ENCODE peak calls at places on chromosomes 3 and 15, in six cellular contexts. One of them, this sample, is unnamed.

GRCh38 chr3:105801397-105801796 is 67.4 kb downstream of the CBLB start:
- DNase-seq in GM18507: no peak
- DNase-seq in activated T-helper 9 cell treated with anti-CD3 and anti-CD28 coated beads, Interleukin-2, amount 50 U/mL, for 16 hours: no peak
- DNase-seq in LHCN-M2: no peak
- DNase-seq in cardiac fibroblast: no peak
- DNase-seq in NCI-H510A treated with DMSO at 0.1 percent for 48 hours: no peak
- DNase-seq in this sample: peak

GRCh38 chr15:56086566-56086965 is 93.2 kb upstream of the NEDD4 start:
- DNase-seq in LHCN-M2: no peak
- DNase-seq in cardiac fibroblast: no peak
- DNase-seq in activated T-helper 9 cell treated with anti-CD3 and anti-CD28 coated beads, Interleukin-2, amount 50 U/mL, for 16 hours: no peak
- DNase-seq in GM18507: no peak
- DNase-seq in NCI-H510A treated with DMSO at 0.1 percent for 48 hours: no peak
- DNase-seq in this sample: no peak

GRCh38 chr3:53835257-53835656 is 11.0 kb downstream of the CHDH start:
- DNase-seq in cardiac fibroblast: no peak
- DNase-seq in NCI-H510A treated with DMSO at 0.1 percent for 48 hours: no peak
- DNase-seq in GM18507: no peak
- DNase-seq in activated T-helper 9 cell treated with anti-CD3 and anti-CD28 coated beads, Interleukin-2, amount 50 U/mL, for 16 hours: no peak
- DNase-seq in LHCN-M2: no peak
- DNase-seq in this sample: no peak

GRCh38 chr3:175911937-175912336 is 1052.8 kb downstream of the NAALADL2 start:
- DNase-seq in LHCN-M2: no peak
- DNase-seq in GM18507: no peak
- DNase-seq in activated T-helper 9 cell treated with anti-CD3 and anti-CD28 coated beads, Interleukin-2, amount 50 U/mL, for 16 hours: no peak
- DNase-seq in NCI-H510A treated with DMSO at 0.1 percent for 48 hours: no peak
- DNase-seq in cardiac fibroblast: no peak
- DNase-seq in this sample: no peak

GRCh38 chr3:43907508-43907858 is 216.7 kb downstream of the ABHD5 start:
- DNase-seq in GM18507: peak
- DNase-seq in activated T-helper 9 cell treated with anti-CD3 and anti-CD28 coated beads, Interleukin-2, amount 50 U/mL, for 16 hours: no peak
- DNase-seq in cardiac fibroblast: no peak
- DNase-seq in LHCN-M2: no peak
- DNase-seq in NCI-H510A treated with DMSO at 0.1 percent for 48 hours: no peak
- DNase-seq in this sample: peak

GRCh38 chr3:34178415-34178814 is 380.0 kb downstream of the PDCD6IP start:
- DNase-seq in cardiac fibroblast: peak
- DNase-seq in GM18507: no peak
- DNase-seq in NCI-H510A treated with DMSO at 0.1 percent for 48 hours: no peak
- DNase-seq in LHCN-M2: peak
- DNase-seq in activated T-helper 9 cell treated with anti-CD3 and anti-CD28 coated beads, Interleukin-2, amount 50 U/mL, for 16 hours: no peak
- DNase-seq in this sample: no peak

GRCh38 chr3:117103645-117104044 is 394.1 kb downstream of the TUSC7 start:
- DNase-seq in cardiac fibroblast: peak
- DNase-seq in NCI-H510A treated with DMSO at 0.1 percent for 48 hours: no peak
- DNase-seq in GM18507: no peak
- DNase-seq in LHCN-M2: no peak
- DNase-seq in activated T-helper 9 cell treated with anti-CD3 and anti-CD28 coated beads, Interleukin-2, amount 50 U/mL, for 16 hours: no peak
- DNase-seq in this sample: no peak

GRCh38 chr3:157479464-157480243 is 23.6 kb downstream of the VEPH1 start:
- DNase-seq in LHCN-M2: no peak
- DNase-seq in NCI-H510A treated with DMSO at 0.1 percent for 48 hours: no peak
- DNase-seq in GM18507: no peak
- DNase-seq in cardiac fibroblast: no peak
- DNase-seq in activated T-helper 9 cell treated with anti-CD3 and anti-CD28 coated beads, Interleukin-2, amount 50 U/mL, for 16 hours: no peak
- DNase-seq in this sample: no peak

GRCh38 chr3:34225828-34226227 is 427.4 kb downstream of the PDCD6IP start:
- DNase-seq in cardiac fibroblast: no peak
- DNase-seq in activated T-helper 9 cell treated with anti-CD3 and anti-CD28 coated beads, Interleukin-2, amount 50 U/mL, for 16 hours: no peak
- DNase-seq in GM18507: no peak
- DNase-seq in LHCN-M2: no peak
- DNase-seq in NCI-H510A treated with DMSO at 0.1 percent for 48 hours: no peak
- DNase-seq in this sample: no peak

GRCh38 chr3:140145501-140145900 is 210.5 kb downstream of the CLSTN2 start:
- DNase-seq in cardiac fibroblast: no peak
- DNase-seq in LHCN-M2: no peak
- DNase-seq in activated T-helper 9 cell treated with anti-CD3 and anti-CD28 coated beads, Interleukin-2, amount 50 U/mL, for 16 hours: no peak
- DNase-seq in GM18507: no peak
- DNase-seq in NCI-H510A treated with DMSO at 0.1 percent for 48 hours: no peak
- DNase-seq in this sample: no peak

GRCh38 chr15:34616613-34617012 is 33.2 kb upstream of the GOLGA8B start:
- DNase-seq in LHCN-M2: peak
- DNase-seq in activated T-helper 9 cell treated with anti-CD3 and anti-CD28 coated beads, Interleukin-2, amount 50 U/mL, for 16 hours: no peak
- DNase-seq in cardiac fibroblast: peak
- DNase-seq in GM18507: no peak
- DNase-seq in NCI-H510A treated with DMSO at 0.1 percent for 48 hours: peak
- DNase-seq in this sample: peak

GRCh38 chr3:72185549-72186484 is 400.9 kb upstream of the PROK2 start:
- DNase-seq in LHCN-M2: peak
- DNase-seq in GM18507: no peak
- DNase-seq in NCI-H510A treated with DMSO at 0.1 percent for 48 hours: no peak
- DNase-seq in activated T-helper 9 cell treated with anti-CD3 and anti-CD28 coated beads, Interleukin-2, amount 50 U/mL, for 16 hours: no peak
- DNase-seq in cardiac fibroblast: peak
- DNase-seq in this sample: peak

GRCh38 chr15:51016615-51017014 is 78.1 kb downstream of the TNFAIP8L3 start:
- DNase-seq in activated T-helper 9 cell treated with anti-CD3 and anti-CD28 coated beads, Interleukin-2, amount 50 U/mL, for 16 hours: no peak
- DNase-seq in cardiac fibroblast: no peak
- DNase-seq in NCI-H510A treated with DMSO at 0.1 percent for 48 hours: no peak
- DNase-seq in LHCN-M2: no peak
- DNase-seq in GM18507: no peak
- DNase-seq in this sample: no peak

GRCh38 chr3:34174740-34175139 is 376.3 kb downstream of the PDCD6IP start:
- DNase-seq in GM18507: no peak
- DNase-seq in LHCN-M2: no peak
- DNase-seq in cardiac fibroblast: no peak
- DNase-seq in activated T-helper 9 cell treated with anti-CD3 and anti-CD28 coated beads, Interleukin-2, amount 50 U/mL, for 16 hours: no peak
- DNase-seq in NCI-H510A treated with DMSO at 0.1 percent for 48 hours: peak
- DNase-seq in this sample: no peak

GRCh38 chr3:86208782-86209181 is 782.2 kb downstream of the VGLL3 start:
- DNase-seq in cardiac fibroblast: no peak
- DNase-seq in GM18507: no peak
- DNase-seq in activated T-helper 9 cell treated with anti-CD3 and anti-CD28 coated beads, Interleukin-2, amount 50 U/mL, for 16 hours: no peak
- DNase-seq in NCI-H510A treated with DMSO at 0.1 percent for 48 hours: no peak
- DNase-seq in LHCN-M2: no peak
- DNase-seq in this sample: no peak

GRCh38 chr15:72491768-72492167 is 17.6 kb downstream of the ARIH1 start:
- DNase-seq in activated T-helper 9 cell treated with anti-CD3 and anti-CD28 coated beads, Interleukin-2, amount 50 U/mL, for 16 hours: no peak
- DNase-seq in GM18507: no peak
- DNase-seq in NCI-H510A treated with DMSO at 0.1 percent for 48 hours: no peak
- DNase-seq in LHCN-M2: peak
- DNase-seq in cardiac fibroblast: peak
- DNase-seq in this sample: no peak

GRCh38 chr15:98648654-98649537 is 557 bp downstream of the IGF1R start:
- DNase-seq in LHCN-M2: peak
- DNase-seq in cardiac fibroblast: peak
- DNase-seq in NCI-H510A treated with DMSO at 0.1 percent for 48 hours: peak
- DNase-seq in GM18507: no peak
- DNase-seq in activated T-helper 9 cell treated with anti-CD3 and anti-CD28 coated beads, Interleukin-2, amount 50 U/mL, for 16 hours: peak
- DNase-seq in this sample: peak

GRCh38 chr3:188296761-188297689 is 143.1 kb downstream of the LPP start:
- DNase-seq in NCI-H510A treated with DMSO at 0.1 percent for 48 hours: peak
- DNase-seq in activated T-helper 9 cell treated with anti-CD3 and anti-CD28 coated beads, Interleukin-2, amount 50 U/mL, for 16 hours: no peak
- DNase-seq in GM18507: no peak
- DNase-seq in cardiac fibroblast: peak
- DNase-seq in LHCN-M2: peak
- DNase-seq in this sample: peak

GRCh38 chr15:62782100-62782791 is 260.3 kb upstream of the TPM1 start:
- DNase-seq in GM18507: no peak
- DNase-seq in activated T-helper 9 cell treated with anti-CD3 and anti-CD28 coated beads, Interleukin-2, amount 50 U/mL, for 16 hours: no peak
- DNase-seq in cardiac fibroblast: peak
- DNase-seq in NCI-H510A treated with DMSO at 0.1 percent for 48 hours: peak
- DNase-seq in LHCN-M2: peak
- DNase-seq in this sample: peak

GRCh38 chr3:168624892-168625291 is 529.2 kb upstream of the GOLIM4 start:
- DNase-seq in NCI-H510A treated with DMSO at 0.1 percent for 48 hours: no peak
- DNase-seq in cardiac fibroblast: no peak
- DNase-seq in GM18507: no peak
- DNase-seq in LHCN-M2: no peak
- DNase-seq in activated T-helper 9 cell treated with anti-CD3 and anti-CD28 coated beads, Interleukin-2, amount 50 U/mL, for 16 hours: no peak
- DNase-seq in this sample: no peak

GRCh38 chr3:126654571-126655393 is at the start of gene TXNRD3:
- DNase-seq in NCI-H510A treated with DMSO at 0.1 percent for 48 hours: peak
- DNase-seq in LHCN-M2: peak
- DNase-seq in activated T-helper 9 cell treated with anti-CD3 and anti-CD28 coated beads, Interleukin-2, amount 50 U/mL, for 16 hours: peak
- DNase-seq in GM18507: no peak
- DNase-seq in cardiac fibroblast: peak
- DNase-seq in this sample: no peak

GRCh38 chr3:14353486-14353885 is 48.9 kb upstream of the SLC6A6 start:
- DNase-seq in cardiac fibroblast: no peak
- DNase-seq in LHCN-M2: no peak
- DNase-seq in activated T-helper 9 cell treated with anti-CD3 and anti-CD28 coated beads, Interleukin-2, amount 50 U/mL, for 16 hours: no peak
- DNase-seq in NCI-H510A treated with DMSO at 0.1 percent for 48 hours: no peak
- DNase-seq in GM18507: no peak
- DNase-seq in this sample: no peak

GRCh38 chr15:31276596-31277298 is 49.9 kb upstream of the KLF13 start:
- DNase-seq in NCI-H510A treated with DMSO at 0.1 percent for 48 hours: peak
- DNase-seq in activated T-helper 9 cell treated with anti-CD3 and anti-CD28 coated beads, Interleukin-2, amount 50 U/mL, for 16 hours: no peak
- DNase-seq in LHCN-M2: no peak
- DNase-seq in cardiac fibroblast: no peak
- DNase-seq in GM18507: no peak
- DNase-seq in this sample: no peak

GRCh38 chr15:84600331-84600686 is 500 bp upstream of the ZSCAN2 start:
- DNase-seq in LHCN-M2: peak
- DNase-seq in GM18507: no peak
- DNase-seq in activated T-helper 9 cell treated with anti-CD3 and anti-CD28 coated beads, Interleukin-2, amount 50 U/mL, for 16 hours: peak
- DNase-seq in cardiac fibroblast: peak
- DNase-seq in NCI-H510A treated with DMSO at 0.1 percent for 48 hours: peak
- DNase-seq in this sample: no peak

GRCh38 chr3:125115640-125116039 is 59.8 kb upstream of the HEG1 start:
- DNase-seq in cardiac fibroblast: peak
- DNase-seq in activated T-helper 9 cell treated with anti-CD3 and anti-CD28 coated beads, Interleukin-2, amount 50 U/mL, for 16 hours: no peak
- DNase-seq in NCI-H510A treated with DMSO at 0.1 percent for 48 hours: no peak
- DNase-seq in LHCN-M2: no peak
- DNase-seq in GM18507: no peak
- DNase-seq in this sample: no peak

GRCh38 chr3:182969277-182969676 is 11.1 kb downstream of the DCUN1D1 start:
- DNase-seq in LHCN-M2: peak
- DNase-seq in GM18507: no peak
- DNase-seq in activated T-helper 9 cell treated with anti-CD3 and anti-CD28 coated beads, Interleukin-2, amount 50 U/mL, for 16 hours: no peak
- DNase-seq in NCI-H510A treated with DMSO at 0.1 percent for 48 hours: no peak
- DNase-seq in cardiac fibroblast: peak
- DNase-seq in this sample: no peak

GRCh38 chr15:101121511-101122090 is 130.2 kb downstream of the CHSY1 start:
- DNase-seq in cardiac fibroblast: peak
- DNase-seq in NCI-H510A treated with DMSO at 0.1 percent for 48 hours: no peak
- DNase-seq in GM18507: no peak
- DNase-seq in LHCN-M2: no peak
- DNase-seq in activated T-helper 9 cell treated with anti-CD3 and anti-CD28 coated beads, Interleukin-2, amount 50 U/mL, for 16 hours: no peak
- DNase-seq in this sample: peak

GRCh38 chr3:124986153-124987143 is 51.9 kb upstream of the MUC13 start:
- DNase-seq in GM18507: no peak
- DNase-seq in NCI-H510A treated with DMSO at 0.1 percent for 48 hours: peak
- DNase-seq in activated T-helper 9 cell treated with anti-CD3 and anti-CD28 coated beads, Interleukin-2, amount 50 U/mL, for 16 hours: no peak
- DNase-seq in cardiac fibroblast: peak
- DNase-seq in LHCN-M2: peak
- DNase-seq in this sample: no peak

GRCh38 chr3:38131621-38132369 is 5.1 kb downstream of the ACAA1 start:
- DNase-seq in LHCN-M2: peak
- DNase-seq in activated T-helper 9 cell treated with anti-CD3 and anti-CD28 coated beads, Interleukin-2, amount 50 U/mL, for 16 hours: no peak
- DNase-seq in cardiac fibroblast: peak
- DNase-seq in NCI-H510A treated with DMSO at 0.1 percent for 48 hours: no peak
- DNase-seq in GM18507: no peak
- DNase-seq in this sample: peak

GRCh38 chr3:8319935-8320634 is 181.5 kb upstream of the LMCD1 start:
- DNase-seq in GM18507: no peak
- DNase-seq in cardiac fibroblast: peak
- DNase-seq in NCI-H510A treated with DMSO at 0.1 percent for 48 hours: no peak
- DNase-seq in LHCN-M2: peak
- DNase-seq in activated T-helper 9 cell treated with anti-CD3 and anti-CD28 coated beads, Interleukin-2, amount 50 U/mL, for 16 hours: no peak
- DNase-seq in this sample: no peak

GRCh38 chr3:36804295-36805055 is 40.1 kb upstream of the DCLK3 start:
- DNase-seq in NCI-H510A treated with DMSO at 0.1 percent for 48 hours: peak
- DNase-seq in LHCN-M2: no peak
- DNase-seq in activated T-helper 9 cell treated with anti-CD3 and anti-CD28 coated beads, Interleukin-2, amount 50 U/mL, for 16 hours: no peak
- DNase-seq in GM18507: no peak
- DNase-seq in cardiac fibroblast: no peak
- DNase-seq in this sample: no peak

GRCh38 chr3:110193114-110193513 is 855.8 kb upstream of the DPPA4 start:
- DNase-seq in GM18507: no peak
- DNase-seq in cardiac fibroblast: no peak
- DNase-seq in NCI-H510A treated with DMSO at 0.1 percent for 48 hours: no peak
- DNase-seq in LHCN-M2: no peak
- DNase-seq in activated T-helper 9 cell treated with anti-CD3 and anti-CD28 coated beads, Interleukin-2, amount 50 U/mL, for 16 hours: no peak
- DNase-seq in this sample: no peak

GRCh38 chr15:26866298-26867198 is at the start of gene GABRA5:
- DNase-seq in GM18507: no peak
- DNase-seq in activated T-helper 9 cell treated with anti-CD3 and anti-CD28 coated beads, Interleukin-2, amount 50 U/mL, for 16 hours: no peak
- DNase-seq in LHCN-M2: no peak
- DNase-seq in cardiac fibroblast: peak
- DNase-seq in NCI-H510A treated with DMSO at 0.1 percent for 48 hours: peak
- DNase-seq in this sample: no peak

GRCh38 chr15:48221885-48222284 is 15.8 kb downstream of the SLC12A1 start:
- DNase-seq in NCI-H510A treated with DMSO at 0.1 percent for 48 hours: no peak
- DNase-seq in LHCN-M2: peak
- DNase-seq in GM18507: no peak
- DNase-seq in activated T-helper 9 cell treated with anti-CD3 and anti-CD28 coated beads, Interleukin-2, amount 50 U/mL, for 16 hours: no peak
- DNase-seq in cardiac fibroblast: no peak
- DNase-seq in this sample: no peak

GRCh38 chr15:70636540-70637165 is 126.7 kb downstream of the UACA start:
- DNase-seq in cardiac fibroblast: peak
- DNase-seq in NCI-H510A treated with DMSO at 0.1 percent for 48 hours: no peak
- DNase-seq in LHCN-M2: peak
- DNase-seq in GM18507: no peak
- DNase-seq in activated T-helper 9 cell treated with anti-CD3 and anti-CD28 coated beads, Interleukin-2, amount 50 U/mL, for 16 hours: no peak
- DNase-seq in this sample: peak

GRCh38 chr3:128942161-128942952 is 51.5 kb downstream of the CFAP92 start:
- DNase-seq in cardiac fibroblast: no peak
- DNase-seq in LHCN-M2: no peak
- DNase-seq in activated T-helper 9 cell treated with anti-CD3 and anti-CD28 coated beads, Interleukin-2, amount 50 U/mL, for 16 hours: no peak
- DNase-seq in GM18507: no peak
- DNase-seq in NCI-H510A treated with DMSO at 0.1 percent for 48 hours: no peak
- DNase-seq in this sample: no peak

GRCh38 chr3:167110906-167111305 is 269.2 kb downstream of the ZBBX start:
- DNase-seq in NCI-H510A treated with DMSO at 0.1 percent for 48 hours: no peak
- DNase-seq in LHCN-M2: no peak
- DNase-seq in GM18507: no peak
- DNase-seq in cardiac fibroblast: peak
- DNase-seq in activated T-helper 9 cell treated with anti-CD3 and anti-CD28 coated beads, Interleukin-2, amount 50 U/mL, for 16 hours: no peak
- DNase-seq in this sample: no peak